ENCODE peak calls at places on chromosomes 12 and 14, in seven cellular contexts. O is AG04450, P is heart right ventricle, C is GM12864, F is HepG2, M is tibial artery, Q is foreskin fibroblast. A is an unnamed sample.

GRCh38 chr12:51196547-51196946 is 21.3 kb downstream of the POU6F1 start:
- DNase-seq in P (no peak), F (no peak), O (no peak), Q (no peak), M (no peak), C (no peak), A (no peak)

GRCh38 chr12:87820524-87821194 is 208.5 kb downstream of the C12orf50 start:
- DNase-seq in Q (peak; percentile 29), P (no peak), M (no peak), O (peak; percentile 24), F (no peak), C (no peak), A (no peak)

GRCh38 chr12:15164997-15165659 is 56.1 kb downstream of the RERG start:
- DNase-seq in F (no peak), Q (peak; percentile 36), C (no peak), O (no peak), M (peak; percentile 61), P (no peak), A (no peak)

GRCh38 chr14:72401632-72402428 is 469.6 kb downstream of the RGS6 start:
- DNase-seq in Q (no peak), C (no peak), P (no peak), O (no peak), F (no peak), M (no peak), A (peak; percentile 31)

GRCh38 chr12:119666226-119666808 is 1.6 kb upstream of the PRKAB1 start:
- DNase-seq in O (no peak), C (no peak), F (no peak), P (no peak), Q (no peak), M (no peak), A (peak; percentile 54)

GRCh38 chr14:96989293-96989692 is 192.1 kb downstream of the VRK1 start:
- DNase-seq in P (no peak), C (no peak), Q (no peak), M (no peak), O (no peak), F (no peak), A (no peak)

GRCh38 chr14:61663312-61663974 is 31.9 kb upstream of the HIF1A start:
- DNase-seq in F (no peak), M (no peak), Q (no peak), O (no peak), C (peak; percentile 58), P (no peak), A (peak; percentile 80)

GRCh38 chr14:74566174-74567125 is 45.6 kb downstream of the LTBP2 start:
- DNase-seq in P (no peak), M (no peak), F (no peak), Q (peak; percentile 52), C (no peak), O (no peak), A (no peak)

GRCh38 chr12:31732926-31733548 is 4.2 kb upstream of the AMN1 start:
- DNase-seq in P (no peak), F (peak; percentile 70), Q (peak; percentile 89), C (no peak), M (no peak), O (no peak), A (peak; percentile 79)

GRCh38 chr12:45269407-45269741 is 53.5 kb downstream of the ANO6 start:
- DNase-seq in O (no peak), P (no peak), Q (no peak), F (no peak), C (no peak), M (no peak), A (no peak)

GRCh38 chr12:45273717-45274271 is 57.9 kb downstream of the ANO6 start:
- DNase-seq in P (no peak), M (peak; percentile 71), C (no peak), Q (peak; percentile 95), O (peak; percentile 81), F (peak; percentile 45), A (no peak)

GRCh38 chr12:45263587-45263986 is 47.7 kb downstream of the ANO6 start:
- DNase-seq in F (no peak), O (no peak), P (no peak), M (no peak), C (no peak), Q (no peak), A (no peak)

DNA sequence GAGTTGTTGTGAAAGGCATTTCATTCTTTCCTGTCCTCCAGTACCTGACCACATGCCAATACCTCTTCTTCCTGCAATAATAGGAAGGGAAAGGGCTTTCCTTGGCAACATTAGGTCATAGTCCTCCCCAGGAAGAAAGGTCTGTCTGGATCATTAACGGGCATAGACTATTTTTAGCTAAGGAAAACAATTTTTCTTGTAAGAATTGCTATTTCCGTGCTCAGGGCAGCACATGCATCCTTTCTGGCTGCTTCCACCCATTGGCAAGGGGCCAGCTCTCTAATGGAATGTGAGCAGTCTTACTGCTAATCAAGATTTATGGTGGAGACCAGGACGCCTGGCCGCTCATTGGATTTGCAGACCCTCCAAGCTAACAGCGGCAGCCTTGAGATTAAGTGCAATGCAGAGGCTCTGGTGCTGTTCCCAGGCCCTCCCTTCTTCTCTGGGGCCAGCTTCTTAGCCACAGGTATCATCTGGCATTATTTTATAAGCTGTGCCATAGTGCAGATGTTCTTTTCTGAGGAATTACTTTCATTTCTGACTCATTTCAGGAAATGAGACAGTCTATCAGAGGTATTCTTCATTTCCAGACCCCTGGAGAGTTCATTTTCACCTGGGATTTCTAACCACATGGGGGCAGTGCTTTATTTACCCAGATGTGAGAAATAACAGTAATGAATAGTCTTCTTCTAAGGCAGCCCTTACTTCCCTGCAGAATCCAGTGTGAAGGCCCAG is 52.9 kb downstream of the ANO6 start:
- DNase-seq in M (peak; percentile 87), C (no peak), O (peak; percentile 61), F (peak; percentile 31), P (peak; percentile 73), Q (peak; percentile 92), A (peak; percentile 34)
- TF ChIP-seq CTCF in M (peak; percentile 41), C (peak; percentile 18), O (peak; percentile 58), F (peak; percentile 45), P (peak; percentile 52), Q (peak; percentile 46), A (peak; percentile 5)

DNA sequence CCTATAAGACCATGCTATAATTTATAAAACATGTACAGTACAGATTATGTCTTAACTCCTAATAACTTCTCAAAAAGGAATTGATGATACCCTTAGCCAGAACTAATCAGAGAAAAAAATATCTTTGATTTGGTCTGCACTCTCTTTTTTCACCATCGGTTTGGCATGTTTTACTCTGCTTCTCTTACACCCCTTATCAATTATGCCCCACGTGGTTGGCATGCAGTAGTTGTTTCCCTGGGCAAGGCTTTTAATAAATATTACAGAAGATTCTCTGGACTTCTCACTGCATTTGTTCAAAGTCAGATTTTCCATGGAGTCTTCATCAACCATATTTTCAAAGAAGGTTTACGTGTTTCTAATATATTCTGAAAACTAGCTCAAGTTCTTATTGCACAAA is 167.4 kb upstream of the LRIG3 start:
- DNase-seq in M (no peak), Q (no peak), O (no peak), P (no peak), F (no peak), C (no peak), A (no peak)
- H3K4me3 ChIP-seq in M (no peak overlapping the region), Q (no peak overlapping the region), O (no peak overlapping the region), P (no peak overlapping the region), F (no peak overlapping the region), C (no peak overlapping the region), A (no peak overlapping the region)

DNA sequence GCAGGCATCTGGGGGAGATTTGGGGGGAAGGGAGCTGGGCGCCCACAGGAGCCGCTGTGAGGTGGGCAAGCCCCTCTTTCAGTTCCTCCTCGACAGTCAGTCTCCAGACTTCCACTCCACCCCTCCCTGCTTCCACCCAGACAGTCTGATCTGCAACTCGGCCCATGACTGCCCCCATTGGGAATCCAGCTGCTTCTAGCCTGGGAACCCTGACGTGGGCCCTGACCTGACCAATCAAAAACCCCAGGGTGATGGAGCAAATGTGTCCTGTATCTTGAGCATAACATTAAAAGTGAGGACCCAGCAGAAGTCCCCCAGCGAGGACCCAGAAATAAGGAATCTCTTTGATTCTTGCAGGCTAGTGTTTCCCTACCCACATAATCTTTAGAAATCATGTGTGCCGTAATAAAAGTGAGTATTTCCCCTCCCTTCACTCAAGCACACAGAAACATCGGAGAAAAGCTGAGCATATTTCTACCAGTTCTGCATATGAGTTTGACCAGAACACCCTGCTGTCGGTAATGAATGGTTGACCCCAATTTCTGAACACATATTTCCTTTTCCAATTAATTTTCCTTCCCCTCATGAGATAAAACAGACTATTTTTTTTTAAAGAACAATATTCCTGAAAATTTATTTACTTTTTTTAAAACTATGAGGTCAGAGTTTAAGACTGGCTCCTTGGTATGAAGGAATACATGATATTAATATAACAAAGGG is 6.4 kb downstream of the SSH1 start:
- DNase-seq in C (no peak), Q (peak; percentile 62), F (no peak), P (peak; percentile 62), O (no peak), M (peak; percentile 57), A (peak; percentile 85)
- TF ChIP-seq CTCF in C (peak; percentile 16), Q (no peak), F (no peak), P (no peak), O (peak; percentile 21), M (no peak), A (no peak)

DNA sequence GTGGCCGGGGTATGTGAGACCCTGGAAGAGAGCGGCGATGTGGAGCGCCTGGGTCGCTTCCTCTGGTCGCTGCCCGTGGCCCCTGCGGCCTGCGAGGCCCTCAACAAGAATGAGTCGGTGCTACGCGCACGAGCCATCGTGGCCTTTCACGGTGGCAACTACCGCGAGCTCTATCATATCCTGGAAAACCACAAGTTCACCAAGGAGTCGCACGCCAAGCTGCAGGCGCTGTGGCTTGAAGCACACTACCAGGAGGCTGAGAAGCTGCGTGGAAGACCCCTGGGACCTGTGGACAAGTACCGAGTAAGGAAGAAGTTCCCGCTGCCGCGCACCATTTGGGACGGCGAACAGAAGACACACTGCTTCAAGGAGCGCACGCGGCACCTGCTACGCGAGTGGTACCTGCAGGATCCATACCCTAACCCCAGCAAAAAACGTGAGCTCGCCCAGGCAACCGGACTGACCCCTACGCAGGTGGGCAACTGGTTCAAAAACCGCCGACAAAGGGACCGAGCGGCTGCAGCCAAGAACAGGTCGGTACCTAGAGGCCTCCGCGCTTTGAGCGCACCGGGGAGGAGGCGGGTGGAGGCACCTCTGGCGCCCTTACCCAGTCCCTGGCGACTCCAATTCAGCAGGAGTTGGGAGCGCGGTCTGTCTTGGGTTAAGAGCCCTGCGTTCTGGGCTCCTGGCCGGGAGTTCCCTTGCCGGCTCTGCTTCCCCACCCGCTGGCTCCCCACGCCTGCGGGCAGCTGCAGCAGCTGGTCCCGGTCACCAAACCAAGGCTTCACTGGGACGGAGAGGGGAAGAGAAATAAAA is 700 bp downstream of the SIX6 start:
- DNase-seq in F (no peak), C (no peak), P (no peak), O (no peak), M (no peak), Q (no peak), A (no peak)
- H3K4me3 ChIP-seq in F (no peak overlapping the region), C (no peak overlapping the region), P (no peak overlapping the region), O (no peak overlapping the region), M (peak overlapping the region; percentile 37), Q (no peak overlapping the region), A (no peak overlapping the region)

GRCh38 chr12:58105225-58106119 is 164.1 kb downstream of the ATP23 start:
- DNase-seq in P (no peak), F (no peak), O (no peak), M (no peak), C (no peak), Q (peak; percentile 45), A (no peak)
- TF ChIP-seq CTCF in P (peak; percentile 29), F (no peak), O (peak; percentile 51), M (no peak), C (peak; percentile 23), Q (peak; percentile 28), A (peak; percentile 10)

A was measured in GM12865.